ENCODE peak calls at places on chromosomes 4 and X, in four cellular contexts. T is SW480; F is activated T-cell treated with anti-CD3 and anti-CD28 coated beads, Interleukin-2, amount 50 U/mL, for 72 hours; D is GM23338. U is an unnamed sample.
A peak's percentile ranks its signal among the peaks of the same experiment; 100 is the strongest.

GRCh38 chr4:16667464-16667863 is 231.0 kb downstream of the LDB2 start:
- DNase-seq in F (no peak), D (no peak), T (no peak), U (no peak)

GRCh38 chr4:2241003-2241402 is 918 bp downstream of the HAUS3 start:
- DNase-seq in F (no peak), D (no peak), T (no peak), U (no peak)

GRCh38 chr4:98447648-98448047 is 186.5 kb downstream of the RAP1GDS1 start:
- DNase-seq in F (no peak), D (peak; percentile 56), T (no peak), U (peak; percentile 61)

GRCh38 chrX:101759000-101759399 is 99.3 kb upstream of the ARMCX2 start:
- DNase-seq in D (peak; percentile 83), F (peak; percentile 32), T (peak; percentile 8), U (peak; percentile 85)

GRCh38 chr4:185470503-185471195 is 884 bp downstream of the CCDC110 start:
- DNase-seq in T (peak; percentile 52), F (peak; percentile 46), D (peak; percentile 41), U (no peak)

GRCh38 chr4:165208322-165208652 is 926 bp downstream of the KLHL2 start:
- DNase-seq in F (no peak), T (no peak), D (no peak), U (no peak)

GRCh38 chr4:41360911-41361830 is 104.4 kb downstream of the UCHL1 start:
- DNase-seq in T (peak; percentile 17), F (no peak), D (peak; percentile 61), U (peak; percentile 77)

GRCh38 chr4:68451246-68452211 is 4.3 kb downstream of the TMPRSS11E start:
- DNase-seq in F (no peak), D (peak; percentile 78), T (peak; percentile 33), U (no peak)

GRCh38 chr4:13267091-13267490 is 217.0 kb downstream of the RAB28 start:
- DNase-seq in D (no peak), F (no peak), T (no peak), U (no peak)

GRCh38 chr4:47427936-47428335 is 35.6 kb downstream of the COMMD8 start:
- DNase-seq in F (no peak), T (no peak), D (no peak), U (no peak)

U was measured in endodermal cell.